ENCODE peak calls at places on chromosomes 12 and 14, in nine cellular contexts. K, H, I, C, S, Q, L, Y and A are unnamed samples.

GRCh38 chr12:93780115-93780641 is 103.0 kb downstream of the CRADD start:
- DNase-seq in I (no peak), K (no peak), C (no peak), H (peak; percentile 50), Y (no peak), Q (no peak), L (no peak), S (no peak), A (no peak)

GRCh38 chr12:45191239-45191638 is 24.7 kb upstream of the ANO6 start:
- DNase-seq in S (no peak), K (no peak), I (no peak), Y (no peak), Q (no peak), L (no peak), H (peak; percentile 39), C (no peak), A (no peak)

GRCh38 chr12:57091633-57092528 is 3.0 kb downstream of the NAB2 start:
- DNase-seq in K (no peak), L (no peak), S (no peak), Y (peak; percentile 45), Q (no peak), H (no peak), C (no peak), I (no peak), A (no peak)

GRCh38 chr12:79373896-79374499 is 316.8 kb downstream of the PAWR start:
- DNase-seq in S (no peak), Y (no peak), K (no peak), C (no peak), I (peak; percentile 23), H (peak; percentile 38), Q (no peak), L (no peak), A (no peak)

GRCh38 chr12:78970041-78970440 is 105.5 kb downstream of the SYT1 start:
- DNase-seq in Q (no peak), I (no peak), Y (no peak), H (no peak), L (no peak), C (no peak), S (no peak), K (no peak), A (no peak)

GRCh38 chr12:126362490-126362889 is 1297.3 kb downstream of the AACS start:
- DNase-seq in H (no peak), L (no peak), Q (no peak), S (no peak), Y (no peak), C (no peak), K (no peak), I (no peak), A (no peak)

GRCh38 chr12:4444031-4444430 is 1.6 kb downstream of the FGF6 start:
- DNase-seq in S (no peak), Q (no peak), L (no peak), C (no peak), I (no peak), K (no peak), H (no peak), Y (peak; percentile 26), A (no peak)

GRCh38 chr14:75559451-75560187 is 18.8 kb upstream of the FLVCR2 start:
- DNase-seq in Q (no peak), I (no peak), Y (no peak), H (peak; percentile 87), K (peak; percentile 27), L (no peak), C (peak; percentile 24), S (no peak), A (no peak)

GRCh38 chr12:9064201-9064814 is 51.4 kb downstream of the A2M start:
- DNase-seq in C (peak; percentile 60), Y (peak; percentile 82), K (peak; percentile 83), L (peak; percentile 54), H (peak; percentile 58), S (peak; percentile 77), I (peak; percentile 70), Q (no peak), A (no peak)

GRCh38 chr12:12612403-12612802 is 727 bp downstream of the CREBL2 start:
- DNase-seq in L (no peak), K (no peak), I (no peak), Y (no peak), S (no peak), C (no peak), Q (no peak), H (peak; percentile 87), A (no peak)

GRCh38 chr14:70665448-70666363 is 24.0 kb downstream of the TTC9 start:
- DNase-seq in Y (peak; percentile 82), Q (no peak), C (no peak), K (peak; percentile 92), L (no peak), I (peak; percentile 86), H (no peak), S (no peak), A (no peak)

DNA sequence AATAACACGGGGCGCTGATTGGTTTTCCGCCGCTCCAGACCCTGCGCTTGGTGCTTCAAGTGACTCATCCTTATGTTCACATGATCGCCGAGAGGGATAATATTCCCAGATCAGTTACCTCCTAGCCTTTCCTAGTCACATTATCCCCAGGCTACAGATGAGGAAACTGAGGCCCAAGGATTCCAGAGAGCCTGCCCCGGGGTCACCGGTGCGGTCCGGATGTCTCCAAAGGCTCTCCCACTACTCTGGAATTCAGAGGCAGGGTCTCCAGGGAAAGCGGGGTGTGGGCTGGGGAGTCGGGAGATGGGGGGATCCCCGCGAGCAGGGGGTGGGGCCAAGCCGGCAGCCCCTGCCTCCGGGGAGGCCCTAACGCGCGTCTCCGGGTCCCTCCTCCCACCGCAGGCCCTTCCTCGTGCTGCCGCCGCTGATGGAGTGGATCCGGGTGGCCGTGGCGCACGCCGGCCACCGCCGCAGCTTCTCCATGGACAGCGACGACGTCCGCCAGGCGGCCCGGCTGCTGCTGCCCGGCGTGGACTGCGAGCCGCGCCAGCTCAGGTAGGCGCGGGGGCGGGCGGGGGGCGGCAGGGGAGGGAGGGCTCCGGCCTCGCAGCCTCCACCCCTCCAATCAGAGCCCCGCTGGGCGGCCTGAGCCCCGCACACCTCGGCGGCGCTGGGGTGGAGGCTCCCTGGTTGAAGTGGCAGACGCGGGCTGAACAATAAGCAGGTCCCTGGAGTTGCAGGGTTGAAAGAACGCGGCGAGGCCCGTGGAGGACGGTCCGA is 104.7 kb upstream of the PWP1 start:
- DNase-seq in K (peak; percentile 10), Y (no peak), S (no peak), H (no peak), L (no peak), I (no peak), C (no peak), Q (no peak), A (no peak)
- TF ChIP-seq CTCF in K (no peak), Y (peak; percentile 7), S (no peak), H (no peak), L (no peak), I (no peak), C (no peak), Q (no peak), A (no peak)

DNA sequence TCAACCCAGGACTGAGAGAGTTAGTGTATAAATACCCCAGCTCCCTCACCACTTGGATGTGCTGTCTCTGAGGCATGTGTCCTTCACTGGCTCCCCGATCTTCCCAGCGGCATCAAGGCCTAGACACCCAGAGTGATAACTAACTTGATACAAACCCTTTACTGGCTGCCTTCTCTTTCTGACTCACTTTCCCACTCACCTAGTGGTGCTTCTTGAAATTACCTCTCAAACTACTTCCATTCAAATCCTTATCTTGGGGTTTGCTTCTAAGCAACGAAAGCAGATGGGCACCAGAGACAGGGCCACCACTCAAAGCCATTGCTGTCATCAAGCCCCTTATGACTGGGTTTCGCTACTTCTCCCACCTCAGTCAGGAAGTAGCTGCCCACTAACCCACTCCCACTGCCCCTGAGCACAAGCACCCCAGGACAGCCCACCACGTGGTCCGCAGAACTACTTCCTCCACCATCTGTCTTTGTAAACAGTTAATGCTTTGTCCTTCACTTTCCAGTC is 17.2 kb downstream of the ZFP36L1 start:
- DNase-seq in S (no peak), I (no peak), H (no peak), L (no peak), Y (peak; percentile 40), K (peak; percentile 5), Q (no peak), C (no peak), A (no peak)
- TF ChIP-seq CTCF in S (no peak), I (no peak), H (peak; percentile 4), L (no peak), Y (peak; percentile 27), K (no peak), Q (no peak), C (no peak), A (no peak)

GRCh38 chr12:53450936-53451335 is 966 bp upstream of the PCBP2 start:
- DNase-seq in I (no peak), L (no peak), Y (no peak), K (no peak), S (no peak), C (no peak), H (no peak), Q (no peak), A (no peak)

GRCh38 chr12:53453953-53454640 is 2.2 kb downstream of the PCBP2 start:
- DNase-seq in Y (no peak), C (no peak), K (no peak), S (no peak), I (no peak), H (no peak), Q (no peak), L (no peak), A (no peak)

GRCh38 chr12:53454710-53455109 is 2.8 kb downstream of the PCBP2 start:
- DNase-seq in Y (no peak), L (no peak), Q (no peak), S (no peak), K (no peak), H (no peak), C (no peak), I (no peak), A (no peak)

GRCh38 chr12:53452159-53453077 is 516 bp downstream of the PCBP2 start:
- DNase-seq in C (peak; percentile 91), Q (no peak), K (peak; percentile 90), H (peak; percentile 94), S (peak; percentile 95), I (peak; percentile 85), L (peak; percentile 87), Y (peak; percentile 90), A (peak; percentile 84)

GRCh38 chr12:53451661-53452158 is at the start of gene PCBP2:
- DNase-seq in H (peak; percentile 100), S (peak; percentile 99), Q (peak; percentile 98), I (peak; percentile 96), K (peak; percentile 98), L (peak; percentile 98), C (peak; percentile 98), Y (peak; percentile 99), A (peak; percentile 93)
- TF ChIP-seq CTCF in H (peak; percentile 86), S (peak; percentile 87), Q (peak; percentile 83), I (peak; percentile 75), K (peak; percentile 99), L (peak; percentile 97), C (peak; percentile 81), Y (peak; percentile 97), A (peak; percentile 85)

DNA sequence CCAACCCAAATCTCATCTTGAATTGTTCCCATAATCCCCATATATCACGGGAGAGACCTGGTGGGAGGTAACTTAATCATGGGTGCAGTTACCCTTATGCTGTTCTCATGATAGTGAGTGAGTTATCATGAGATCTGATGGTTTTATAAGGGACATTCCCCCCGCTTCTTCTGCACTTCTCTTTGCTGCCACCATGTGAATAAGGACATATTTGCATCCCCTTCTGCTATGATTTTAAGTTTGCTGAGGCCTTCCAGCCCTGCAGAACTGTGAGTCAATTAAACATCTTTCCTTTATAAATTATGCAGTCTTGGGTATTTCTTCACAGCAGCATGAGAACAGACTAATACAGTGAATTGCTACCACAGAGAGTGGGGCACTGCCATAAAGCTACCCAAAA is 179.1 kb downstream of the LRIG3 start:
- DNase-seq in I (no peak), L (no peak), H (no peak), Q (no peak), C (no peak), K (no peak), S (no peak), Y (no peak), A (no peak)
- TF ChIP-seq CTCF in I (no peak), L (no peak), H (no peak), Q (no peak), C (no peak), K (no peak), S (no peak), Y (no peak), A (no peak)

GRCh38 chr12:47949441-47950341 is 13.7 kb upstream of the TMEM106C start:
- DNase-seq in C (peak; percentile 79), I (peak; percentile 89), Y (peak; percentile 90), S (peak; percentile 85), Q (peak; percentile 41), K (peak; percentile 82), L (peak; percentile 67), H (peak; percentile 89), A (peak; percentile 45)
- TF ChIP-seq CTCF in C (peak; percentile 75), I (peak; percentile 77), Y (peak; percentile 94), S (peak; percentile 83), Q (peak; percentile 95), K (peak; percentile 80), L (peak; percentile 68), H (peak; percentile 95), A (peak; percentile 70)